ENCODE peak calls at places on chromosomes 13 and 19, in six cellular contexts. One of them, this sample, is unnamed.

GRCh38 chr13:93708323-93709075 is 481.9 kb downstream of the GPC6 start:
- DNase-seq in GM12878: no peak
- DNase-seq in HepG2: no peak
- DNase-seq in H1: no peak
- DNase-seq in SK-N-SH: no peak
- DNase-seq in K562: no peak
- DNase-seq in this sample: no peak

GRCh38 chr13:28027607-28028364 is 39.3 kb upstream of the URAD start:
- DNase-seq in GM12878: no peak
- DNase-seq in HepG2: no peak
- DNase-seq in SK-N-SH: no peak
- DNase-seq in K562: no peak
- DNase-seq in H1: no peak
- DNase-seq in this sample: no peak

GRCh38 chr19:42335374-42335936 is 10.0 kb downstream of the MEGF8 start:
- DNase-seq in HepG2: no peak
- DNase-seq in H1: no peak
- DNase-seq in SK-N-SH: no peak
- DNase-seq in GM12878: no peak
- DNase-seq in K562: no peak
- DNase-seq in this sample: peak; percentile 25

GRCh38 chr13:106314417-106314816 is 221.0 kb downstream of the EFNB2 start:
- DNase-seq in GM12878: no peak
- DNase-seq in SK-N-SH: no peak
- DNase-seq in H1: no peak
- DNase-seq in K562: no peak
- DNase-seq in HepG2: no peak
- DNase-seq in this sample: no peak

GRCh38 chr13:85413664-85414063 is 385.6 kb downstream of the SLITRK6 start:
- DNase-seq in GM12878: no peak
- DNase-seq in SK-N-SH: no peak
- DNase-seq in HepG2: no peak
- DNase-seq in K562: no peak
- DNase-seq in H1: no peak
- DNase-seq in this sample: no peak

GRCh38 chr19:18999016-18999758 is 34.1 kb downstream of the SUGP2 start:
- DNase-seq in SK-N-SH: no peak
- DNase-seq in GM12878: no peak
- DNase-seq in HepG2: no peak
- DNase-seq in K562: no peak
- DNase-seq in H1: no peak
- DNase-seq in this sample: no peak

GRCh38 chr19:45767410-45767880 is 1.6 kb downstream of the SIX5 start:
- DNase-seq in SK-N-SH: no peak
- DNase-seq in H1: no peak
- DNase-seq in GM12878: no peak
- DNase-seq in HepG2: peak; percentile 78
- DNase-seq in K562: peak; percentile 89
- DNase-seq in this sample: no peak

GRCh38 chr13:59730026-59730425 is 433.7 kb downstream of the DIAPH3 start:
- DNase-seq in H1: no peak
- DNase-seq in SK-N-SH: no peak
- DNase-seq in GM12878: no peak
- DNase-seq in K562: no peak
- DNase-seq in HepG2: no peak
- DNase-seq in this sample: no peak

GRCh38 chr19:35211545-35212230 is 16.9 kb downstream of the FAM187B start:
- DNase-seq in GM12878: no peak
- DNase-seq in H1: no peak
- DNase-seq in HepG2: peak; percentile 13
- DNase-seq in SK-N-SH: no peak
- DNase-seq in K562: no peak
- DNase-seq in this sample: no peak

GRCh38 chr19:2455481-2456300 is 1.1 kb downstream of the LMNB2 start:
- DNase-seq in H1: no peak
- DNase-seq in GM12878: no peak
- DNase-seq in K562: peak; percentile 66
- DNase-seq in SK-N-SH: peak; percentile 75
- DNase-seq in HepG2: no peak
- DNase-seq in this sample: no peak

GRCh38 chr19:11023635-11024168 is 62.9 kb downstream of the SMARCA4 start:
- DNase-seq in SK-N-SH: no peak
- DNase-seq in GM12878: no peak
- DNase-seq in K562: no peak
- DNase-seq in H1: no peak
- DNase-seq in HepG2: no peak
- DNase-seq in this sample: no peak

GRCh38 chr19:15091918-15092753 is 10.1 kb downstream of the OR1I1 start:
- DNase-seq in H1: peak; percentile 54
- DNase-seq in K562: peak; percentile 77
- DNase-seq in SK-N-SH: peak; percentile 50
- DNase-seq in HepG2: peak; percentile 66
- DNase-seq in GM12878: no peak
- DNase-seq in this sample: no peak

DNA sequence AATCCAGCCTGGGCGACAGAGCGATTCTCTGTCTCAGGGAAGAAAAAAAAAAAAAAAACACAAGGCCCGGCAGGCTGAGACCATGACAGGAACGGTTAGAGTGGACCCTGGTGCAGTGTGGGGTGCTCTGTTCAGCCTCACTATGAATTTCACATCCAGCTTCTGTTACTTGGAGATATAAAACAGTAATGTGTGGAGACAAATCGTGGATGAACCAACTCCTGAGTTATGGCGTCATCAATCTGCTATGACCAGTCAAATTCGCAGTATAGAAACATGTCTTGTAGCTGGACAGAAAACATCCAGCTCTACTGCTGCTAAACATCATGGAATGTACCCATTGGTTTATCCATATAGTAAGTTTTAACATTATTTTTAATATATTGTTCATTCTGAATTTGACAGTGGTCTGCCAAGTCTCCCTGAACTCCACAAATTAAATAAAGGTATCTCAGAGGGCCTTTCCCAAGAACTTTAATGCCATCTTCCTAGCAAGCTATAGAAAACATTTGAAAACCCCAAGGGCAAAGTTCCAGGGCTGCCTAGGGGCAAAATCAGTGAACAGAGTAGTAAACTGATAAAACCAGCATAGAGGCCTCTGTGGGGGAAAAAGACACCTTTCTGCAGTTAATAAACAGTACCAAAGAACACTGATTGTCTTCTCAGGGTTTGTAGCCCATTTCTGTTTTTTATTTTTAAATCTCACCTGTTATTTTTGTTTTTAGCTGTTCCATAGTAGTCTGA is 75.8 kb downstream of the LRCH1 start:
- DNase-seq in H1: no peak
- DNase-seq in SK-N-SH: no peak
- DNase-seq in HepG2: no peak
- DNase-seq in K562: no peak
- DNase-seq in GM12878: no peak
- DNase-seq in this sample: no peak
- H3K27ac ChIP-seq in H1: no peak overlapping the region
- H3K27ac ChIP-seq in SK-N-SH: no peak overlapping the region
- H3K27ac ChIP-seq in HepG2: no peak overlapping the region
- H3K27ac ChIP-seq in K562: no peak overlapping the region
- H3K27ac ChIP-seq in GM12878: no peak overlapping the region
- H3K27ac ChIP-seq in this sample: no peak overlapping the region

GRCh38 chr13:44692173-44692713 is 116.1 kb upstream of the TSC22D1 start:
- DNase-seq in SK-N-SH: no peak
- DNase-seq in GM12878: no peak
- DNase-seq in H1: no peak
- DNase-seq in K562: peak; percentile 9
- DNase-seq in HepG2: no peak
- DNase-seq in this sample: no peak
- TF ChIP-seq GABPA in SK-N-SH: no peak
- TF ChIP-seq GABPA in GM12878: no peak
- TF ChIP-seq GABPA in H1: no peak
- TF ChIP-seq GABPA in K562: no peak
- TF ChIP-seq GABPA in HepG2: no peak
- TF ChIP-seq GABPA in this sample: no peak

GRCh38 chr19:345320-345879 is 804 bp upstream of the MIER2 start:
- DNase-seq in GM12878: no peak
- DNase-seq in H1: no peak
- DNase-seq in K562: no peak
- DNase-seq in HepG2: no peak
- DNase-seq in SK-N-SH: no peak
- DNase-seq in this sample: no peak
- H3K27ac ChIP-seq in GM12878: no peak overlapping the region
- H3K27ac ChIP-seq in H1: no peak overlapping the region
- H3K27ac ChIP-seq in K562: no peak overlapping the region
- H3K27ac ChIP-seq in HepG2: no peak overlapping the region
- H3K27ac ChIP-seq in SK-N-SH: no peak overlapping the region
- H3K27ac ChIP-seq in this sample: no peak overlapping the region

DNA sequence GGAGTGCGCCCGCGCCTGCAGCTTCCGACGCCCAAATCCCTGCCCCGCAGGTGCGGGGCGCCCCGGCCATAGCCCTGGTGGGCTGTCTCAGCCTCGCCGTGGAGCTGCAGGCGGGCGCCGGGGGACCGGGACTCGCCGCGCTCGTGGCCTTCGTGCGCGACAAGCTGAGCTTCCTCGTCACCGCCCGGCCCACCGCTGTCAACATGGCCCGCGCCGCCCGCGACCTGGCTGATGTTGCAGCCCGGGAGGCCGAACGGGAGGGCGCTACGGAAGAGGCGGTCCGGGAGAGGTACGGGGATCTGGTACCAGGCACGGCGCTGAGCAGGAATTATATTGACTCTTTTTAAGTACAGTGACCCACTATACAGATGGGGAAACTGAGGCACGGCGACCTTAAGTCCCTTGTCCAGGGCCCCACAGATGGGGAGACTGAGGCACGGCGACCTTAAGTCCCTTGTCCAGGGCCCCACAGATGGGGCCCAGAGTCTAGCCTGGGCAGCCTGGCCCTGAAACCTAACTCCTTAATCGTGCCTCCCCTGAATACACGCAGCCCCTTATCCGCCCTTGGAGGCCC is 586 bp downstream of the MRI1 start:
- DNase-seq in HepG2: no peak
- DNase-seq in K562: peak; percentile 41
- DNase-seq in GM12878: no peak
- DNase-seq in SK-N-SH: peak; percentile 74
- DNase-seq in H1: peak; percentile 55
- DNase-seq in this sample: peak; percentile 27
- TF ChIP-seq GABPA in HepG2: no peak
- TF ChIP-seq GABPA in K562: no peak
- TF ChIP-seq GABPA in GM12878: no peak
- TF ChIP-seq GABPA in SK-N-SH: no peak
- TF ChIP-seq GABPA in H1: no peak
- TF ChIP-seq GABPA in this sample: no peak

DNA sequence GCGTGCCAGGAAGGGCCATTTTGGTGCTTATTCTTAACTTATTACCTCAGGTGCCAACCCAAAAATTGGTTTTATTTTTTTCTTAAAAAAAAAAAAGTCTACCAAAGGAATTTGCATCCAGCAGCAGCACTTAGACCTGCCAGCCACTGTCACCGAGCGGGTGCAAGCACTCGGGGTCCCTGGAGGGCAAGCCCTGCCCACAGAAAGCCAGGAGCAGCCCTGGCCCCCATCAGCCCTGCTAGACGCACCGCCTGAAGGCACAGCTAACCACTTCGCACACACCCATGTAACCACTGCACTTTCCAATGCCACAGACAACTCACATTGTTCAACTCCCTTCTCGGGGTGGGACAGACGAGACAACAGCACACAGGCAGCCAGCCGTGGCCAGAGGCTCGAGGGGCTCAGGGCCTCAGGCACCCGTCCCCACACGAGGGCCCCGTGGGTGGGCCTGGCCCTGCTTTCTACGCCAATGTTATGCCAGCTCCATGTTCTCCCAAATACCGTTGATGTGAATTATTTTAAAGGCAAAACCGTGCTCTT is 49.3 kb downstream of the RAB20 start:
- DNase-seq in K562: no peak
- DNase-seq in H1: no peak
- DNase-seq in HepG2: no peak
- DNase-seq in SK-N-SH: no peak
- DNase-seq in GM12878: no peak
- DNase-seq in this sample: no peak
- H3K27ac ChIP-seq in K562: no peak overlapping the region
- H3K27ac ChIP-seq in H1: no peak overlapping the region
- H3K27ac ChIP-seq in HepG2: no peak overlapping the region
- H3K27ac ChIP-seq in SK-N-SH: no peak overlapping the region
- H3K27ac ChIP-seq in GM12878: no peak overlapping the region
- H3K27ac ChIP-seq in this sample: no peak overlapping the region

DNA sequence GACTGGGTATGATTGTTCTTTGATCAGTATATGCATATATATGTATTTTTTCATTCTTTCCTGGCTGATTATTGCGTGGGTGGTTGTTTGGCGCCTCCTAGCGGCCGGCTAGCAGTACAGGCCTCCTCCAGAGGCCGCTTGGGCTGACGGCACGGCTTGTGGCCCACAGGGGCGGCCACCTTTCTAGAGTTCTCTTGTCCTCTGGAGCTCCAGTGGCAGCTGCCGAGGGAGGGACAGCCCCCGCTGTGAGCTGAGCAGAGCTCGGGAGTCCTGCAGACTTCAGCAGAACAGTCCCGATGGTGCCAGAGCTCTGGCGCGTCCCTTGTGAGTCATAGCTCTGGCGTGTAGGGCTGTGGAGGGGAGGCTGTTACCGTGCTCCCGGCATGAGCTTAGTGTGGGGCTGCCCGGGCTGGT is 22.5 kb upstream of the ZNF429 start:
- DNase-seq in SK-N-SH: peak; percentile 81
- DNase-seq in HepG2: peak; percentile 6
- DNase-seq in H1: peak; percentile 82
- DNase-seq in GM12878: no peak
- DNase-seq in K562: peak; percentile 61
- DNase-seq in this sample: no peak
- TF ChIP-seq GABPA in SK-N-SH: no peak
- TF ChIP-seq GABPA in HepG2: no peak
- TF ChIP-seq GABPA in H1: no peak
- TF ChIP-seq GABPA in GM12878: no peak
- TF ChIP-seq GABPA in K562: no peak
- TF ChIP-seq GABPA in this sample: no peak

DNA sequence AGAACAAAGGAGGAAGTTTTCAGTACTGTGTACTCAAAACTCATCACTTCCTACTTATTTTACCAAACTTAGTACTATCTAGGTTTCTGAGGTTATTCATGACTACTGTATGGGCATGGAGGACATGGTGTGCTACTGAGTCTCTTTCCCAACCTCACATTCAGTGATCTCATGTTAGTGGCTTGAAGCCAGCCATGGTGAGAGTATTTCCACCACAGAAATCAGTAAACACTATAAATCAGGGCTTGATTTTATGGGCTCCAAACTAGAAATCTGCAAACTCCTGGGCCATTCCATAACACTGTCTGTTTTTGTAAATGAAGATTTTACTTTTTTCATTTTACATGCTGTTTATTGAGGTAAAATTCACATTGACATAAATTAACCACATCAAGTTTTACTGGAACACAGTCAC is 19.7 kb downstream of the MED26 start:
- DNase-seq in K562: no peak
- DNase-seq in SK-N-SH: no peak
- DNase-seq in H1: no peak
- DNase-seq in HepG2: no peak
- DNase-seq in GM12878: no peak
- DNase-seq in this sample: no peak
- H3K27ac ChIP-seq in K562: no peak overlapping the region
- H3K27ac ChIP-seq in SK-N-SH: no peak overlapping the region
- H3K27ac ChIP-seq in H1: no peak overlapping the region
- H3K27ac ChIP-seq in HepG2: no peak overlapping the region
- H3K27ac ChIP-seq in GM12878: no peak overlapping the region
- H3K27ac ChIP-seq in this sample: no peak overlapping the region